ENCODE peak calls at places on chromosomes 11 and 22, in eight cellular contexts. One of them, this sample, is unnamed.

GRCh38 chr11:114075891-114076441 is 16.5 kb downstream of the ZBTB16 start:
- DNase-seq in NCI-H446 treated with DMSO at 0.1 percent for 48 hours: no peak
- DNase-seq in thoracic aorta: no peak
- DNase-seq in M059J: peak
- DNase-seq in NCI-H1436: no peak
- DNase-seq in T-cell: peak
- DNase-seq in NCI-H1105 treated with DMSO at 0.1 percent for 48 hours: no peak
- DNase-seq in stimulated activated CD8-positive, alpha-beta memory T cell treated with anti-CD3 and anti-CD28 coated beads, Interleukin-2, amount 100 ng/mL, for 48 hours: no peak
- DNase-seq in this sample: no peak

GRCh38 chr22:44371741-44372525 is 59.2 kb upstream of the SHISAL1 start:
- DNase-seq in NCI-H446 treated with DMSO at 0.1 percent for 48 hours: no peak
- DNase-seq in thoracic aorta: no peak
- DNase-seq in M059J: no peak
- DNase-seq in NCI-H1436: no peak
- DNase-seq in T-cell: no peak
- DNase-seq in NCI-H1105 treated with DMSO at 0.1 percent for 48 hours: no peak
- DNase-seq in stimulated activated CD8-positive, alpha-beta memory T cell treated with anti-CD3 and anti-CD28 coated beads, Interleukin-2, amount 100 ng/mL, for 48 hours: no peak
- DNase-seq in this sample: no peak

GRCh38 chr22:42169055-42169469 is 38.5 kb upstream of the CYP2D6 start:
- DNase-seq in NCI-H446 treated with DMSO at 0.1 percent for 48 hours: no peak
- DNase-seq in thoracic aorta: no peak
- DNase-seq in M059J: peak
- DNase-seq in NCI-H1436: peak
- DNase-seq in T-cell: peak
- DNase-seq in NCI-H1105 treated with DMSO at 0.1 percent for 48 hours: peak
- DNase-seq in stimulated activated CD8-positive, alpha-beta memory T cell treated with anti-CD3 and anti-CD28 coated beads, Interleukin-2, amount 100 ng/mL, for 48 hours: peak
- DNase-seq in this sample: peak

GRCh38 chr11:82858556-82859091 is 41.6 kb downstream of the PRCP start:
- DNase-seq in NCI-H446 treated with DMSO at 0.1 percent for 48 hours: peak
- DNase-seq in thoracic aorta: no peak
- DNase-seq in M059J: peak
- DNase-seq in NCI-H1436: no peak
- DNase-seq in T-cell: no peak
- DNase-seq in NCI-H1105 treated with DMSO at 0.1 percent for 48 hours: no peak
- DNase-seq in stimulated activated CD8-positive, alpha-beta memory T cell treated with anti-CD3 and anti-CD28 coated beads, Interleukin-2, amount 100 ng/mL, for 48 hours: no peak
- DNase-seq in this sample: no peak

GRCh38 chr22:27896251-27896650 is 22.8 kb downstream of the PITPNB start:
- DNase-seq in NCI-H446 treated with DMSO at 0.1 percent for 48 hours: no peak
- DNase-seq in thoracic aorta: no peak
- DNase-seq in M059J: no peak
- DNase-seq in NCI-H1436: no peak
- DNase-seq in T-cell: no peak
- DNase-seq in NCI-H1105 treated with DMSO at 0.1 percent for 48 hours: no peak
- DNase-seq in stimulated activated CD8-positive, alpha-beta memory T cell treated with anti-CD3 and anti-CD28 coated beads, Interleukin-2, amount 100 ng/mL, for 48 hours: no peak
- DNase-seq in this sample: no peak

GRCh38 chr22:29146101-29146560 is 59.6 kb upstream of the EMID1 start:
- DNase-seq in NCI-H446 treated with DMSO at 0.1 percent for 48 hours: no peak
- DNase-seq in thoracic aorta: no peak
- DNase-seq in M059J: no peak
- DNase-seq in NCI-H1436: no peak
- DNase-seq in T-cell: no peak
- DNase-seq in NCI-H1105 treated with DMSO at 0.1 percent for 48 hours: no peak
- DNase-seq in stimulated activated CD8-positive, alpha-beta memory T cell treated with anti-CD3 and anti-CD28 coated beads, Interleukin-2, amount 100 ng/mL, for 48 hours: no peak
- DNase-seq in this sample: no peak

GRCh38 chr11:65663634-65664200 is 1.0 kb upstream of the RELA start:
- DNase-seq in NCI-H446 treated with DMSO at 0.1 percent for 48 hours: no peak
- DNase-seq in thoracic aorta: no peak
- DNase-seq in M059J: peak
- DNase-seq in NCI-H1436: no peak
- DNase-seq in T-cell: no peak
- DNase-seq in NCI-H1105 treated with DMSO at 0.1 percent for 48 hours: peak
- DNase-seq in stimulated activated CD8-positive, alpha-beta memory T cell treated with anti-CD3 and anti-CD28 coated beads, Interleukin-2, amount 100 ng/mL, for 48 hours: no peak
- DNase-seq in this sample: no peak

GRCh38 chr11:88179966-88180629 is 4.9 kb upstream of the RAB38 start:
- DNase-seq in NCI-H446 treated with DMSO at 0.1 percent for 48 hours: no peak
- DNase-seq in thoracic aorta: no peak
- DNase-seq in M059J: no peak
- DNase-seq in NCI-H1436: no peak
- DNase-seq in T-cell: no peak
- DNase-seq in NCI-H1105 treated with DMSO at 0.1 percent for 48 hours: no peak
- DNase-seq in stimulated activated CD8-positive, alpha-beta memory T cell treated with anti-CD3 and anti-CD28 coated beads, Interleukin-2, amount 100 ng/mL, for 48 hours: no peak
- DNase-seq in this sample: no peak

GRCh38 chr11:66727883-66728759 is 895 bp downstream of the SPTBN2 start:
- DNase-seq in NCI-H446 treated with DMSO at 0.1 percent for 48 hours: no peak
- DNase-seq in thoracic aorta: no peak
- DNase-seq in M059J: no peak
- DNase-seq in NCI-H1436: peak
- DNase-seq in T-cell: no peak
- DNase-seq in NCI-H1105 treated with DMSO at 0.1 percent for 48 hours: no peak
- DNase-seq in stimulated activated CD8-positive, alpha-beta memory T cell treated with anti-CD3 and anti-CD28 coated beads, Interleukin-2, amount 100 ng/mL, for 48 hours: no peak
- DNase-seq in this sample: no peak

GRCh38 chr11:46710821-46711269 is 8.2 kb upstream of the F2 start:
- DNase-seq in NCI-H446 treated with DMSO at 0.1 percent for 48 hours: peak
- DNase-seq in thoracic aorta: peak
- DNase-seq in M059J: peak
- DNase-seq in NCI-H1436: no peak
- DNase-seq in T-cell: no peak
- DNase-seq in NCI-H1105 treated with DMSO at 0.1 percent for 48 hours: no peak
- DNase-seq in stimulated activated CD8-positive, alpha-beta memory T cell treated with anti-CD3 and anti-CD28 coated beads, Interleukin-2, amount 100 ng/mL, for 48 hours: no peak
- DNase-seq in this sample: no peak

GRCh38 chr22:49035818-49036457 is 791.7 kb downstream of the BRD1 start:
- DNase-seq in NCI-H446 treated with DMSO at 0.1 percent for 48 hours: no peak
- DNase-seq in thoracic aorta: no peak
- DNase-seq in M059J: no peak
- DNase-seq in NCI-H1436: no peak
- DNase-seq in T-cell: no peak
- DNase-seq in NCI-H1105 treated with DMSO at 0.1 percent for 48 hours: no peak
- DNase-seq in stimulated activated CD8-positive, alpha-beta memory T cell treated with anti-CD3 and anti-CD28 coated beads, Interleukin-2, amount 100 ng/mL, for 48 hours: no peak
- DNase-seq in this sample: no peak

GRCh38 chr22:40055143-40055926 is 60.6 kb downstream of the FAM83F start:
- DNase-seq in NCI-H446 treated with DMSO at 0.1 percent for 48 hours: no peak
- DNase-seq in thoracic aorta: no peak
- DNase-seq in M059J: peak
- DNase-seq in NCI-H1436: no peak
- DNase-seq in T-cell: no peak
- DNase-seq in NCI-H1105 treated with DMSO at 0.1 percent for 48 hours: no peak
- DNase-seq in stimulated activated CD8-positive, alpha-beta memory T cell treated with anti-CD3 and anti-CD28 coated beads, Interleukin-2, amount 100 ng/mL, for 48 hours: no peak
- DNase-seq in this sample: no peak

GRCh38 chr11:15638386-15638787 is 523.7 kb downstream of the INSC start:
- DNase-seq in NCI-H446 treated with DMSO at 0.1 percent for 48 hours: no peak
- DNase-seq in thoracic aorta: no peak
- DNase-seq in M059J: no peak
- DNase-seq in NCI-H1436: no peak
- DNase-seq in T-cell: no peak
- DNase-seq in NCI-H1105 treated with DMSO at 0.1 percent for 48 hours: no peak
- DNase-seq in stimulated activated CD8-positive, alpha-beta memory T cell treated with anti-CD3 and anti-CD28 coated beads, Interleukin-2, amount 100 ng/mL, for 48 hours: no peak
- DNase-seq in this sample: no peak

GRCh38 chr11:34250732-34251639 is 106.8 kb downstream of the ABTB2 start:
- DNase-seq in NCI-H446 treated with DMSO at 0.1 percent for 48 hours: no peak
- DNase-seq in thoracic aorta: peak
- DNase-seq in M059J: peak
- DNase-seq in NCI-H1436: peak
- DNase-seq in T-cell: peak
- DNase-seq in NCI-H1105 treated with DMSO at 0.1 percent for 48 hours: no peak
- DNase-seq in stimulated activated CD8-positive, alpha-beta memory T cell treated with anti-CD3 and anti-CD28 coated beads, Interleukin-2, amount 100 ng/mL, for 48 hours: peak
- DNase-seq in this sample: peak

GRCh38 chr11:15941206-15941770 is 415.1 kb downstream of the SOX6 start:
- DNase-seq in NCI-H446 treated with DMSO at 0.1 percent for 48 hours: no peak
- DNase-seq in thoracic aorta: no peak
- DNase-seq in M059J: no peak
- DNase-seq in NCI-H1436: no peak
- DNase-seq in T-cell: no peak
- DNase-seq in NCI-H1105 treated with DMSO at 0.1 percent for 48 hours: no peak
- DNase-seq in stimulated activated CD8-positive, alpha-beta memory T cell treated with anti-CD3 and anti-CD28 coated beads, Interleukin-2, amount 100 ng/mL, for 48 hours: peak
- DNase-seq in this sample: peak

GRCh38 chr22:29787371-29787980 is 20.3 kb downstream of the UQCR10 start:
- DNase-seq in NCI-H446 treated with DMSO at 0.1 percent for 48 hours: no peak
- DNase-seq in thoracic aorta: no peak
- DNase-seq in M059J: no peak
- DNase-seq in NCI-H1436: no peak
- DNase-seq in T-cell: no peak
- DNase-seq in NCI-H1105 treated with DMSO at 0.1 percent for 48 hours: no peak
- DNase-seq in stimulated activated CD8-positive, alpha-beta memory T cell treated with anti-CD3 and anti-CD28 coated beads, Interleukin-2, amount 100 ng/mL, for 48 hours: no peak
- DNase-seq in this sample: no peak

GRCh38 chr22:41256254-41256897 is 15.6 kb upstream of the CHADL start:
- DNase-seq in NCI-H446 treated with DMSO at 0.1 percent for 48 hours: no peak
- DNase-seq in thoracic aorta: no peak
- DNase-seq in M059J: peak
- DNase-seq in NCI-H1436: no peak
- DNase-seq in T-cell: no peak
- DNase-seq in NCI-H1105 treated with DMSO at 0.1 percent for 48 hours: no peak
- DNase-seq in stimulated activated CD8-positive, alpha-beta memory T cell treated with anti-CD3 and anti-CD28 coated beads, Interleukin-2, amount 100 ng/mL, for 48 hours: no peak
- DNase-seq in this sample: no peak

GRCh38 chr11:9089636-9090035 is 1.8 kb downstream of the SCUBE2 start:
- DNase-seq in NCI-H446 treated with DMSO at 0.1 percent for 48 hours: no peak
- DNase-seq in thoracic aorta: no peak
- DNase-seq in M059J: no peak
- DNase-seq in NCI-H1436: no peak
- DNase-seq in T-cell: no peak
- DNase-seq in NCI-H1105 treated with DMSO at 0.1 percent for 48 hours: no peak
- DNase-seq in stimulated activated CD8-positive, alpha-beta memory T cell treated with anti-CD3 and anti-CD28 coated beads, Interleukin-2, amount 100 ng/mL, for 48 hours: no peak
- DNase-seq in this sample: no peak

GRCh38 chr11:57071829-57072228 is 83.1 kb downstream of the OR5AK2 start:
- DNase-seq in NCI-H446 treated with DMSO at 0.1 percent for 48 hours: no peak
- DNase-seq in thoracic aorta: no peak
- DNase-seq in M059J: peak
- DNase-seq in NCI-H1436: no peak
- DNase-seq in T-cell: no peak
- DNase-seq in NCI-H1105 treated with DMSO at 0.1 percent for 48 hours: no peak
- DNase-seq in stimulated activated CD8-positive, alpha-beta memory T cell treated with anti-CD3 and anti-CD28 coated beads, Interleukin-2, amount 100 ng/mL, for 48 hours: no peak
- DNase-seq in this sample: no peak

GRCh38 chr22:21629262-21630149 is at the start of gene YDJC:
- DNase-seq in NCI-H446 treated with DMSO at 0.1 percent for 48 hours: peak
- DNase-seq in thoracic aorta: peak
- DNase-seq in M059J: peak
- DNase-seq in NCI-H1436: peak
- DNase-seq in T-cell: peak
- DNase-seq in NCI-H1105 treated with DMSO at 0.1 percent for 48 hours: peak
- DNase-seq in stimulated activated CD8-positive, alpha-beta memory T cell treated with anti-CD3 and anti-CD28 coated beads, Interleukin-2, amount 100 ng/mL, for 48 hours: peak
- DNase-seq in this sample: peak

GRCh38 chr11:8263109-8263768 is 439 bp downstream of the LMO1 start:
- DNase-seq in NCI-H446 treated with DMSO at 0.1 percent for 48 hours: no peak
- DNase-seq in thoracic aorta: no peak
- DNase-seq in M059J: peak
- DNase-seq in NCI-H1436: peak
- DNase-seq in T-cell: no peak
- DNase-seq in NCI-H1105 treated with DMSO at 0.1 percent for 48 hours: peak
- DNase-seq in stimulated activated CD8-positive, alpha-beta memory T cell treated with anti-CD3 and anti-CD28 coated beads, Interleukin-2, amount 100 ng/mL, for 48 hours: no peak
- DNase-seq in this sample: peak

GRCh38 chr22:49368976-49369725 is 458.5 kb downstream of the BRD1 start:
- DNase-seq in NCI-H446 treated with DMSO at 0.1 percent for 48 hours: no peak
- DNase-seq in thoracic aorta: no peak
- DNase-seq in M059J: no peak
- DNase-seq in NCI-H1436: peak
- DNase-seq in T-cell: no peak
- DNase-seq in NCI-H1105 treated with DMSO at 0.1 percent for 48 hours: no peak
- DNase-seq in stimulated activated CD8-positive, alpha-beta memory T cell treated with anti-CD3 and anti-CD28 coated beads, Interleukin-2, amount 100 ng/mL, for 48 hours: no peak
- DNase-seq in this sample: no peak

GRCh38 chr11:19689281-19689975 is 23.2 kb upstream of the NAV2 start:
- DNase-seq in NCI-H446 treated with DMSO at 0.1 percent for 48 hours: no peak
- DNase-seq in thoracic aorta: no peak
- DNase-seq in M059J: no peak
- DNase-seq in NCI-H1436: no peak
- DNase-seq in T-cell: no peak
- DNase-seq in NCI-H1105 treated with DMSO at 0.1 percent for 48 hours: no peak
- DNase-seq in stimulated activated CD8-positive, alpha-beta memory T cell treated with anti-CD3 and anti-CD28 coated beads, Interleukin-2, amount 100 ng/mL, for 48 hours: no peak
- DNase-seq in this sample: no peak

GRCh38 chr11:1483445-1483961 is 3.1 kb downstream of the MOB2 start:
- DNase-seq in NCI-H446 treated with DMSO at 0.1 percent for 48 hours: no peak
- DNase-seq in thoracic aorta: no peak
- DNase-seq in M059J: no peak
- DNase-seq in NCI-H1436: no peak
- DNase-seq in T-cell: no peak
- DNase-seq in NCI-H1105 treated with DMSO at 0.1 percent for 48 hours: no peak
- DNase-seq in stimulated activated CD8-positive, alpha-beta memory T cell treated with anti-CD3 and anti-CD28 coated beads, Interleukin-2, amount 100 ng/mL, for 48 hours: no peak
- DNase-seq in this sample: no peak

GRCh38 chr22:23537421-23537820 is 42.7 kb downstream of the IGLL1 start:
- DNase-seq in NCI-H446 treated with DMSO at 0.1 percent for 48 hours: no peak
- DNase-seq in thoracic aorta: no peak
- DNase-seq in M059J: no peak
- DNase-seq in NCI-H1436: peak
- DNase-seq in T-cell: no peak
- DNase-seq in NCI-H1105 treated with DMSO at 0.1 percent for 48 hours: no peak
- DNase-seq in stimulated activated CD8-positive, alpha-beta memory T cell treated with anti-CD3 and anti-CD28 coated beads, Interleukin-2, amount 100 ng/mL, for 48 hours: no peak
- DNase-seq in this sample: no peak